ENCODE peak calls at places on chromosomes 11 and 22, in ten cellular contexts. X is AML-193; K is NCI-H2029 treated with DMSO at 0.1 percent for 48 hours; O is stimulated activated CD8-positive, alpha-beta memory T cell treated with anti-CD3 and anti-CD28 coated beads, Interleukin-2, amount 100 ng/mL, for 1 hour; F is activated CD8-positive, alpha-beta memory T cell treated with anti-CD3 and anti-CD28 coated beads, Interleukin-2, amount 50 U/mL, for 4 hours; E is activated CD4-positive, alpha-beta T cell treated with anti-CD3 and anti-CD28 coated beads for 48 hours; Q is DMS153; B is head of caudate nucleus; Y is sciatic nerve; N is dermis blood vessel endothelial cell. R is an unnamed sample.

GRCh38 chr11:3880724-3881123 is 25.3 kb downstream of the STIM1 start:
- DNase-seq in X (no peak), F (no peak), N (peak), Y (no peak), E (no peak), Q (peak), B (no peak), K (no peak), O (no peak), R (peak)

GRCh38 chr11:80103149-80103859 is 662.5 kb upstream of the TENM4 start:
- DNase-seq in X (no peak), F (no peak), N (no peak), Q (no peak), E (no peak), B (no peak), Y (no peak), K (no peak), O (no peak), R (no peak)

GRCh38 chr22:34319346-34319745 is 399.1 kb upstream of the LARGE1 start:
- DNase-seq in N (no peak), E (no peak), X (no peak), K (no peak), B (no peak), Q (no peak), F (no peak), Y (no peak), O (no peak), R (no peak)

GRCh38 chr22:49294656-49295464 is 532.8 kb downstream of the BRD1 start:
- DNase-seq in Q (no peak), N (no peak), F (no peak), B (no peak), X (no peak), K (no peak), E (no peak), O (no peak), Y (peak), R (no peak)

GRCh38 chr11:15918674-15919073 is 437.7 kb downstream of the SOX6 start:
- DNase-seq in F (no peak), K (no peak), N (no peak), X (no peak), Y (peak), B (no peak), Q (no peak), O (no peak), E (no peak), R (no peak)

GRCh38 chr11:68051191-68052136 is 12.6 kb downstream of the TCIRG1 start:
- DNase-seq in E (no peak), O (no peak), Q (no peak), Y (peak), N (peak), F (no peak), B (no peak), K (no peak), X (no peak), R (no peak)

GRCh38 chr11:107810875-107811274 is 47.7 kb downstream of the SLC35F2 start:
- DNase-seq in K (no peak), O (no peak), X (no peak), N (no peak), B (no peak), F (no peak), Q (no peak), Y (no peak), E (no peak), R (no peak)

GRCh38 chr22:49359061-49359460 is 468.6 kb downstream of the BRD1 start:
- DNase-seq in N (no peak), Y (peak), B (no peak), O (no peak), E (no peak), K (no peak), F (no peak), Q (no peak), X (no peak), R (no peak)

GRCh38 chr11:2731285-2732125 is 31.7 kb upstream of the KCNQ1OT1 start:
- DNase-seq in Q (no peak), O (no peak), K (no peak), Y (peak), N (no peak), X (no peak), F (no peak), E (no peak), B (no peak), R (no peak)

GRCh38 chr22:46148885-46149492 is 1.3 kb upstream of the PPARA start:
- DNase-seq in E (no peak), F (no peak), K (no peak), X (no peak), Y (no peak), B (no peak), O (no peak), Q (no peak), N (no peak), R (no peak)

GRCh38 chr22:39893526-39893925 is at the start of gene ENTHD1:
- DNase-seq in X (no peak), E (no peak), K (no peak), Q (no peak), F (no peak), N (no peak), O (no peak), B (no peak), Y (no peak), R (no peak)

GRCh38 chr11:3220101-3220500 is 1.5 kb upstream of the MRGPRG start:
- DNase-seq in E (no peak), O (no peak), X (no peak), N (no peak), F (no peak), B (no peak), Y (no peak), K (no peak), Q (no peak), R (peak)

GRCh38 chr22:45332001-45332400 is 22.3 kb downstream of the FAM118A start:
- DNase-seq in E (no peak), Y (no peak), K (no peak), N (no peak), B (no peak), F (no peak), O (no peak), X (no peak), Q (no peak), R (no peak)

GRCh38 chr11:112357488-112357887 is 96.8 kb upstream of the PLET1 start:
- DNase-seq in E (no peak), O (no peak), Q (no peak), N (no peak), B (no peak), X (no peak), Y (no peak), F (no peak), K (no peak), R (no peak)

GRCh38 chr22:27705391-27706080 is 96.0 kb downstream of the MN1 start:
- DNase-seq in Y (no peak), B (no peak), E (no peak), N (peak), O (no peak), F (no peak), Q (no peak), X (no peak), K (no peak), R (no peak)

GRCh38 chr22:25764270-25765015 is 22.5 kb downstream of the MYO18B start:
- DNase-seq in N (no peak), F (no peak), B (no peak), O (no peak), Q (no peak), K (no peak), E (peak), Y (no peak), X (no peak), R (no peak)

GRCh38 chr11:110134120-110134519 is 40.9 kb downstream of the ZC3H12C start:
- DNase-seq in Y (no peak), E (no peak), B (peak), N (peak), F (no peak), X (no peak), K (peak), Q (peak), O (no peak), R (no peak)

GRCh38 chr11:113555071-113555739 is 80.0 kb upstream of the DRD2 start:
- DNase-seq in K (no peak), X (no peak), Q (no peak), F (no peak), Y (no peak), N (no peak), B (no peak), E (no peak), O (no peak), R (no peak)

GRCh38 chr11:119904636-119905035 is 175.6 kb upstream of the NECTIN1 start:
- DNase-seq in Y (no peak), X (no peak), B (no peak), K (no peak), F (no peak), Q (no peak), E (no peak), O (no peak), N (no peak), R (no peak)

GRCh38 chr11:68852628-68853027 is 10.9 kb upstream of the CPT1A start:
- DNase-seq in B (no peak), X (no peak), Q (no peak), F (no peak), Y (no peak), K (no peak), N (no peak), E (no peak), O (no peak), R (no peak)

GRCh38 chr22:23777776-23778575 is 5.3 kb downstream of the MMP11 start:
- DNase-seq in K (no peak), B (no peak), O (no peak), F (no peak), Q (no peak), N (no peak), E (no peak), X (no peak), Y (no peak), R (no peak)

GRCh38 chr11:76604652-76605241 is 65.8 kb downstream of the LRRC32 start:
- DNase-seq in B (no peak), E (no peak), O (no peak), X (no peak), N (no peak), K (no peak), Q (no peak), F (no peak), Y (no peak), R (no peak)

GRCh38 chr22:38741576-38741975 is 14.2 kb downstream of the SUN2 start:
- DNase-seq in X (no peak), O (no peak), F (no peak), K (no peak), Y (no peak), N (no peak), Q (no peak), E (no peak), B (no peak), R (no peak)

GRCh38 chr11:130629039-130629438 is 180.6 kb downstream of the ADAMTS15 start:
- DNase-seq in X (no peak), E (no peak), O (no peak), F (no peak), Q (no peak), B (no peak), Y (no peak), N (no peak), K (no peak), R (no peak)